ENCODE peak calls at places on chromosome 1, in nine cellular contexts. S is NCI-H1694; V is nephron progenitor cell; D is stimulated activated CD4-positive, alpha-beta T cell treated with anti-CD3 and anti-CD28 coated beads, Interleukin-4, amount 100 ng/mL, for 4 hours; F is putamen; Z is transverse colon; U is AG09319; M is activated CD8-positive, alpha-beta memory T cell treated with anti-CD3 and anti-CD28 coated beads for 48 hours; T is midbrain. O is an unnamed sample.
A peak's percentile ranks its signal among the peaks of the same experiment; 100 is the strongest.

GRCh38 chr1:113784104-113784779 is 25.0 kb upstream of the PHTF1 start:
- DNase-seq in Z (no peak), F (no peak), U (no peak), M (no peak), T (no peak), D (peak; percentile 7), S (no peak), V (no peak), O (peak; percentile 56)

GRCh38 chr1:2214541-2215241 is 13.4 kb upstream of the SKI start:
- DNase-seq in Z (peak; percentile 17), S (no peak), M (no peak), D (no peak), V (no peak), T (peak; percentile 19), U (no peak), F (no peak), O (no peak)

GRCh38 chr1:174218983-174219382 is 59.7 kb downstream of the RABGAP1L start:
- DNase-seq in M (no peak), T (no peak), Z (no peak), U (no peak), V (no peak), D (no peak), F (no peak), S (no peak), O (no peak)

GRCh38 chr1:234983554-234983911 is 145.1 kb downstream of the TOMM20 start:
- DNase-seq in M (no peak), S (no peak), F (no peak), V (no peak), Z (no peak), D (no peak), U (no peak), T (no peak), O (no peak)

GRCh38 chr1:62597281-62597680 is at the start of gene ANGPTL3:
- DNase-seq in F (no peak), M (no peak), Z (no peak), D (no peak), S (no peak), T (no peak), U (no peak), V (no peak), O (no peak)

GRCh38 chr1:225651376-225651871 is 1.5 kb downstream of the ENAH start:
- DNase-seq in V (no peak), T (no peak), U (no peak), S (no peak), F (no peak), M (no peak), Z (no peak), D (no peak), O (peak; percentile 58)

GRCh38 chr1:58837886-58838285 is 54.0 kb upstream of the JUN start:
- DNase-seq in V (no peak), F (no peak), D (no peak), Z (no peak), S (peak; percentile 19), T (no peak), U (no peak), M (no peak), O (no peak)

GRCh38 chr1:200917291-200917817 is 22.7 kb downstream of the INAVA start:
- DNase-seq in U (no peak), M (no peak), V (no peak), F (no peak), Z (no peak), S (peak; percentile 93), D (no peak), T (no peak), O (no peak)

GRCh38 chr1:151584278-151584677 is 27.6 kb upstream of the SNX27 start:
- DNase-seq in V (no peak), D (no peak), S (no peak), T (no peak), Z (peak; percentile 48), U (no peak), M (no peak), F (no peak), O (no peak)

GRCh38 chr1:214510914-214511638 is 40.3 kb downstream of the PTPN14 start:
- DNase-seq in Z (no peak), F (no peak), S (no peak), V (no peak), M (no peak), U (no peak), T (no peak), D (no peak), O (no peak)

GRCh38 chr1:169115891-169116585 is 9.5 kb downstream of the ATP1B1 start:
- DNase-seq in D (no peak), M (no peak), V (no peak), T (peak; percentile 49), S (no peak), U (no peak), Z (peak; percentile 80), F (no peak), O (peak; percentile 70)

O was measured in fibroblast of lung.